ENCODE peak calls at places on chromosome 1, in six cellular contexts. Z is RWPE1; M is uterus; O is NCI-H1092; G is Ammon's horn; N is activated CD8-positive, alpha-beta memory T cell treated with anti-CD3 and anti-CD28 coated beads for 1 hour. H is an unnamed sample.

GRCh38 chr1:95924684-95925083 is 690.7 kb downstream of the RWDD3 start:
- DNase-seq in Z (no peak), O (no peak), N (no peak), M (no peak), G (no peak), H (no peak)

GRCh38 chr1:212951058-212951923 is 950 bp downstream of the VASH2 start:
- DNase-seq in O (no peak), Z (no peak), G (no peak), M (no peak), N (no peak), H (no peak)

GRCh38 chr1:93845554-93846150 is 33.4 kb downstream of the DNTTIP2 start:
- DNase-seq in G (peak), Z (peak), M (peak), O (no peak), N (no peak), H (no peak)

GRCh38 chr1:151371744-151372410 is 628 bp downstream of the SELENBP1 start:
- DNase-seq in Z (peak), O (peak), G (peak), N (no peak), M (peak), H (no peak)

GRCh38 chr1:18109756-18110597 is 2.4 kb downstream of the IGSF21 start:
- DNase-seq in G (peak), Z (no peak), N (no peak), O (peak), M (peak), H (peak)

GRCh38 chr1:10677508-10678364 is 118.7 kb downstream of the CASZ1 start:
- DNase-seq in G (no peak), Z (no peak), N (no peak), M (peak), O (no peak), H (no peak)

GRCh38 chr1:23657659-23658275 is 33.8 kb upstream of the RPL11 start:
- DNase-seq in N (no peak), M (no peak), G (no peak), Z (peak), O (peak), H (no peak)

GRCh38 chr1:87106158-87106557 is 191.7 kb downstream of the HS2ST1 start:
- DNase-seq in M (no peak), O (no peak), N (no peak), Z (no peak), G (no peak), H (no peak)

GRCh38 chr1:214568328-214568727 is 16.9 kb upstream of the PTPN14 start:
- DNase-seq in O (no peak), Z (no peak), G (no peak), M (no peak), N (no peak), H (no peak)

H was measured in cerebellum.